ENCODE peak calls at places on chromosome 14, in five cellular contexts. S, B, P, Y and G are unnamed samples.

GRCh38 chr14:103161054-103161397 is 37.8 kb downstream of the TNFAIP2 start:
- DNase-seq in B (no peak), S (peak), Y (no peak), P (no peak), G (no peak)

GRCh38 chr14:64953310-64953654 is 10.7 kb upstream of the GPX2 start:
- DNase-seq in B (no peak), Y (no peak), S (no peak), P (no peak), G (no peak)

GRCh38 chr14:56342419-56342901 is 224.2 kb downstream of the PELI2 start:
- DNase-seq in B (no peak), P (no peak), Y (no peak), S (peak), G (no peak)

GRCh38 chr14:83992857-83993256 is 1537.1 kb upstream of the FLRT2 start:
- DNase-seq in P (no peak), B (peak), S (peak), Y (no peak), G (no peak)

GRCh38 chr14:70289138-70289537 is 70.3 kb downstream of the COX16 start:
- DNase-seq in P (no peak), B (no peak), S (no peak), Y (no peak), G (no peak)

GRCh38 chr14:55201219-55202096 is 10.1 kb upstream of the DLGAP5 start:
- DNase-seq in S (no peak), B (no peak), Y (no peak), P (no peak), G (no peak)

GRCh38 chr14:21852061-21852664 is 178.5 kb upstream of the OR4E1 start:
- DNase-seq in S (peak), P (no peak), Y (no peak), B (peak), G (peak)

GRCh38 chr14:73599494-73599893 is 7.8 kb downstream of the ACOT4 start:
- DNase-seq in S (no peak), Y (no peak), B (no peak), P (no peak), G (no peak)

GRCh38 chr14:64350091-64350490 is 38.1 kb upstream of the MTHFD1 start:
- DNase-seq in B (no peak), P (no peak), S (no peak), Y (no peak), G (no peak)

GRCh38 chr14:79631276-79631675 is 580.0 kb downstream of the DIO2 start:
- DNase-seq in Y (no peak), P (no peak), S (no peak), B (no peak), G (no peak)

GRCh38 chr14:99522025-99522401 is 40.8 kb downstream of the CCNK start:
- DNase-seq in Y (no peak), B (no peak), S (no peak), P (no peak), G (no peak)

GRCh38 chr14:101781240-101782061 is 19.9 kb downstream of the PPP2R5C start:
- DNase-seq in Y (no peak), S (no peak), P (no peak), B (peak), G (peak)

GRCh38 chr14:80448267-80448666 is 237.0 kb upstream of the DIO2 start:
- DNase-seq in Y (no peak), P (no peak), S (no peak), B (no peak), G (no peak)

GRCh38 chr14:93103392-93104080 is 12.2 kb downstream of the ITPK1 start:
- DNase-seq in B (peak), P (no peak), Y (peak), S (peak), G (no peak)

GRCh38 chr14:74663884-74664283 is 49.0 kb downstream of the AREL1 start:
- DNase-seq in P (no peak), Y (no peak), S (no peak), B (no peak), G (no peak)

GRCh38 chr14:50010752-50011151 is 105.6 kb downstream of the VCPKMT start:
- DNase-seq in S (no peak), P (no peak), B (no peak), Y (no peak), G (no peak)